ENCODE peak calls at places on chromosomes 16 and 17, in six cellular contexts. H is HT1080, A is astrocyte of the spinal cord, R is esophagus muscularis mucosa, G is sigmoid colon, N is M059J. O is an unnamed sample.

GRCh38 chr16:84503751-84504395 is 586 bp downstream of the MEAK7 start:
- DNase-seq in H (peak), A (no peak), R (no peak), G (no peak), N (peak), O (peak)

GRCh38 chr17:81091774-81092517 is 57.0 kb downstream of the BAIAP2 start:
- DNase-seq in H (no peak), A (no peak), R (no peak), G (no peak), N (no peak), O (no peak)

GRCh38 chr17:49694847-49695697 is 12.7 kb downstream of the SLC35B1 start:
- DNase-seq in H (peak), A (peak), R (peak), G (peak), N (peak), O (peak)

GRCh38 chr17:77735341-77736206 is 222.9 kb upstream of the TNRC6C start:
- DNase-seq in H (no peak), A (no peak), R (peak), G (peak), N (no peak), O (peak)

GRCh38 chr17:50829336-50829735 is 6.0 kb upstream of the WFIKKN2 start:
- DNase-seq in H (no peak), A (no peak), R (no peak), G (no peak), N (no peak), O (no peak)

GRCh38 chr17:38730526-38731379 is 612 bp downstream of the CISD3 start:
- DNase-seq in H (peak), A (peak), R (no peak), G (peak), N (peak), O (peak)

GRCh38 chr16:27246439-27246838 is 22.1 kb downstream of the NSMCE1 start:
- DNase-seq in H (no peak), A (no peak), R (peak), G (peak), N (no peak), O (peak)

GRCh38 chr17:2397247-2398171 is 3.4 kb downstream of the MNT start:
- DNase-seq in H (no peak), A (no peak), R (no peak), G (peak), N (no peak), O (peak)

GRCh38 chr17:19386974-19387920 is at the start of gene MFAP4:
- DNase-seq in H (no peak), A (peak), R (peak), G (peak), N (no peak), O (no peak)

GRCh38 chr16:4898811-4899473 is 38.0 kb downstream of the PPL start:
- DNase-seq in H (no peak), A (no peak), R (no peak), G (no peak), N (no peak), O (no peak)